ENCODE peak calls at places on chromosomes 13 and 19, in six cellular contexts. L is K562, Y is GM12878, I is H1, B is HepG2, D is SK-N-SH. T is an unnamed sample.

GRCh38 chr19:13277104-13277809 is 127.0 kb downstream of the IER2 start:
- DNase-seq in L (peak), Y (peak), I (no peak), B (peak), D (peak), T (peak)

GRCh38 chr19:19361075-19361594 is 40.5 kb downstream of the MAU2 start:
- DNase-seq in L (peak), Y (peak), I (peak), B (peak), D (peak), T (peak)

GRCh38 chr19:40416918-40417713 is 3.9 kb upstream of the PRX start:
- DNase-seq in L (peak), Y (no peak), I (no peak), B (peak), D (no peak), T (no peak)

GRCh38 chr19:29364224-29364726 is 151.3 kb upstream of the UQCRFS1 start:
- DNase-seq in L (no peak), Y (no peak), I (no peak), B (no peak), D (no peak), T (no peak)

GRCh38 chr13:111845621-111846351 is 221.2 kb upstream of the SOX1 start:
- DNase-seq in L (no peak), Y (no peak), I (peak), B (no peak), D (no peak), T (no peak)

GRCh38 chr13:98842074-98842473 is 89.6 kb upstream of the SLC15A1 start:
- DNase-seq in L (no peak), Y (no peak), I (no peak), B (peak), D (no peak), T (no peak)

GRCh38 chr19:51772977-51773376 is 12.0 kb downstream of the FPR2 start:
- DNase-seq in L (no peak), Y (no peak), I (no peak), B (no peak), D (no peak), T (peak)

GRCh38 chr13:80399340-80400163 is 58.6 kb upstream of the SPRY2 start:
- DNase-seq in L (no peak), Y (peak), I (no peak), B (no peak), D (no peak), T (peak)

GRCh38 chr13:27170521-27171243 is 929 bp downstream of the USP12 start:
- DNase-seq in L (peak), Y (no peak), I (no peak), B (peak), D (no peak), T (peak)

GRCh38 chr13:97600438-97601080 is 166.6 kb downstream of the RAP2A start:
- DNase-seq in L (no peak), Y (no peak), I (no peak), B (peak), D (no peak), T (no peak)

GRCh38 chr19:42108527-42109389 is 23.5 kb downstream of the POU2F2 start:
- DNase-seq in L (peak), Y (peak), I (peak), B (peak), D (peak), T (peak)

GRCh38 chr13:35789335-35790166 is 313.1 kb upstream of the MAB21L1 start:
- DNase-seq in L (no peak), Y (no peak), I (no peak), B (peak), D (no peak), T (no peak)

GRCh38 chr19:44277331-44277730 is 17.6 kb downstream of the ZNF233 start:
- DNase-seq in L (no peak), Y (no peak), I (no peak), B (no peak), D (no peak), T (no peak)

GRCh38 chr19:33554391-33554790 is 32.8 kb upstream of the PEPD start:
- DNase-seq in L (no peak), Y (no peak), I (no peak), B (no peak), D (no peak), T (no peak)

GRCh38 chr13:65595881-65596280 is 1634.3 kb downstream of the PCDH9 start:
- DNase-seq in L (no peak), Y (no peak), I (no peak), B (no peak), D (no peak), T (no peak)

GRCh38 chr13:64057372-64058020 is 2641.8 kb upstream of the PCDH20 start:
- DNase-seq in L (no peak), Y (no peak), I (no peak), B (peak), D (no peak), T (no peak)

GRCh38 chr19:39409886-39410619 is 2.4 kb upstream of the PLEKHG2 start:
- DNase-seq in L (peak), Y (no peak), I (no peak), B (peak), D (peak), T (peak)

GRCh38 chr13:98366959-98367358 is 189.9 kb upstream of the RNF113B start:
- DNase-seq in L (no peak), Y (no peak), I (no peak), B (no peak), D (no peak), T (no peak)

GRCh38 chr13:24253520-24254150 is 55.7 kb upstream of the C1QTNF9 start:
- DNase-seq in L (no peak), Y (no peak), I (no peak), B (no peak), D (no peak), T (no peak)

GRCh38 chr13:76067850-76068249 is 431.7 kb downstream of the LMO7 start:
- DNase-seq in L (no peak), Y (no peak), I (no peak), B (no peak), D (no peak), T (no peak)

GRCh38 chr19:37505958-37506386 is 767 bp upstream of the ZNF793 start:
- DNase-seq in L (no peak), Y (no peak), I (no peak), B (no peak), D (no peak), T (no peak)

GRCh38 chr13:97310809-97311436 is 88.8 kb downstream of the MBNL2 start:
- DNase-seq in L (no peak), Y (no peak), I (no peak), B (no peak), D (peak), T (no peak)

GRCh38 chr19:2180881-2181617 is 17.3 kb downstream of the DOT1L start:
- DNase-seq in L (no peak), Y (no peak), I (no peak), B (no peak), D (no peak), T (no peak)
- H3K27ac ChIP-seq in L (no peak), Y (no peak), I (no peak), B (no peak), D (no peak), T (no peak)

GRCh38 chr13:42337808-42338600 is 66.1 kb downstream of the AKAP11 start:
- DNase-seq in L (no peak), Y (no peak), I (no peak), B (no peak), D (no peak), T (no peak)
- H3K4me3 ChIP-seq in L (no peak), Y (no peak), I (no peak), B (no peak), D (no peak), T (no peak)

GRCh38 chr19:1066748-1067340 is at the start of gene ARHGAP45:
- DNase-seq in L (peak), Y (no peak), I (no peak), B (no peak), D (peak), T (peak)

GRCh38 chr19:1065606-1066109 is 1.3 kb upstream of the ARHGAP45 start:
- DNase-seq in L (no peak), Y (no peak), I (no peak), B (no peak), D (no peak), T (no peak)

GRCh38 chr19:1067341-1068103 is 555 bp downstream of the ARHGAP45 start:
- DNase-seq in L (peak), Y (no peak), I (no peak), B (no peak), D (no peak), T (peak)

GRCh38 chr19:1064661-1065605 is 2.0 kb upstream of the ARHGAP45 start:
- DNase-seq in L (no peak), Y (no peak), I (no peak), B (no peak), D (peak), T (peak)

DNA sequence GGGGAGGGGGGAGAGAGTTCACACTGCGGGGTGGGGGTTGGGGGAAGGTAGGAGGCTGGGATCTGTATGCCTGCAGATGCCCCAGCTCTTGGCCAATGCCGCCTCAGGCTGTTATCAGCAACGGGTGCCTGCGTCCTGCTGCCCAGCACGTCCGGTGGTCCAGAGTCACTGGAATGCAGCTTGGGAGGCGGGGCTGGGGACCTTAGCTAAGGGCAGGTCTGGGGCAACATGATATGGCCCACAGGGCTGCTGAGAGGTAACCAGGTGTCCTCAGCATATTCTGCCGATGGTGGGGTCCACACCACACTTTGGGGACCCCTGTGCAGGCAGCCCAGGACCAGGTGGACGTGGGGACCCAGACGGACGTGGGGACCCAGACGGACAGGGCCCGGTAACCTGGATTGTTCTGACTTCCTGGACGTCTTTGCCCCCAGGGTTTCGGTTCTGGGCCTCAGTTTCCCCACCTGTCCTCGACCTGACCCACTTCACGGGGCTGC is 668 bp upstream of the ARHGAP45 start:
- DNase-seq in L (no peak), Y (no peak), I (no peak), B (peak), D (peak), T (no peak)
- TF ChIP-seq GABPA in L (no peak), Y (no peak), I (no peak), B (no peak), D (no peak), T (no peak)

GRCh38 chr13:32051156-32051555 is 19.6 kb downstream of the FRY start:
- DNase-seq in L (no peak), Y (no peak), I (no peak), B (no peak), D (no peak), T (no peak)
- H3K27ac ChIP-seq in L (no peak), Y (no peak), I (no peak), B (no peak), D (no peak), T (no peak)

T was measured in HL-60.